ENCODE peak calls at places on chromosomes 4 and X, in seven cellular contexts. W is endothelial cell, O is mucosa of descending colon, T is tibial artery, L is colonic mucosa, B is Peyer's patch, H is nephron progenitor cell. K is an unnamed sample.

GRCh38 chrX:150731795-150732194 is 38.6 kb downstream of the MTMR1 start:
- DNase-seq in O (no peak), W (no peak), L (no peak), B (no peak), T (no peak), H (no peak), K (no peak)

GRCh38 chr4:1337376-1337831 is 9.6 kb upstream of the UVSSA start:
- DNase-seq in O (peak; percentile 68), W (no peak), L (peak; percentile 32), T (no peak), B (peak; percentile 72), H (no peak), K (no peak)

GRCh38 chr4:177728361-177729152 is 286.3 kb upstream of the AGA start:
- DNase-seq in L (peak; percentile 58), H (no peak), W (no peak), B (peak; percentile 56), T (no peak), O (peak; percentile 70), K (no peak)

GRCh38 chrX:120463241-120463640 is 5.9 kb downstream of the LAMP2 start:
- DNase-seq in W (no peak), H (no peak), O (no peak), T (no peak), B (no peak), L (no peak), K (no peak)

GRCh38 chrX:123570011-123570590 is 162.8 kb downstream of the THOC2 start:
- DNase-seq in T (no peak), B (no peak), W (no peak), O (no peak), H (no peak), L (no peak), K (no peak)

GRCh38 chr4:132396636-132397035 is 752.5 kb upstream of the PCDH10 start:
- DNase-seq in W (no peak), B (no peak), T (no peak), O (no peak), L (no peak), H (no peak), K (no peak)

GRCh38 chr4:56086073-56086521 is 137.4 kb downstream of the CEP135 start:
- DNase-seq in H (peak; percentile 47), T (no peak), O (no peak), B (no peak), W (no peak), L (no peak), K (no peak)

GRCh38 chrX:109872021-109872730 is 130.7 kb upstream of the TMEM164 start:
- DNase-seq in O (no peak), L (no peak), T (no peak), H (no peak), W (no peak), B (no peak), K (no peak)

GRCh38 chrX:77431227-77431626 is 16.0 kb upstream of the FGF16 start:
- DNase-seq in B (no peak), H (no peak), T (peak; percentile 71), L (no peak), W (no peak), O (no peak), K (no peak)

GRCh38 chr4:26288308-26288982 is 32.4 kb upstream of the RBPJ start:
- DNase-seq in H (no peak), B (no peak), L (no peak), O (no peak), T (no peak), W (no peak), K (no peak)
- TF ChIP-seq CTCF in H (no peak), B (no peak), L (no peak), O (no peak), T (no peak), W (no peak), K (no peak)

DNA sequence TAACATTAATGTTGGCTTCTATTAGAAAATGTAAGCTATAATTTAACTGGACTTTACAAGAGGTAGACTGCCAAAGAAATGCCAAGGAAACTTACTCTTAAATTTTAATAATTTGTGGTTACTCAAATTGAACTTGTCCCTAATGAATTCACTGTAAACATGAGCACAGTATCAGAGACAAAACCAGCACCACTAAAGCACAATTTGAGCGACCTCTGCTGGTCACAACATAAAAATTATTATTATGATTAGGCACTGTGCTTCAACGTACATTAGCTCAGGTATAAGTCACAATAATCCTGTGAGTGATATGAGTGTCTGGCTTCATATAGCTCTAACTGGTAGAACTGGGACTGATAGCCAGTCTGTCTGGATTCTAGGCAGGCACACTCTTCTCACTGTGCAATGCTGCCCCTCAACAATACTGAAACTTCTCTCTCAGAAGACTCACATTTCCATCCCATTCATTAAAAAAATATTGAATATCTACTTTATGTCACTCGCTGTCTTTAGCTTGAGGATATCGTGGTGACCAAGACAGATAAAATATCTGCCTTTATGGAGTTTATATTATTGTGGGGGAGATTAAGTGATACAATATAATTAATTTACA is 8.0 kb downstream of the NUDT6 start:
- DNase-seq in W (peak; percentile 16), O (no peak), L (no peak), T (no peak), H (no peak), B (no peak), K (no peak)
- TF ChIP-seq CTCF in W (peak; percentile 42), O (no peak), L (no peak), T (peak; percentile 46), H (no peak), B (peak; percentile 40), K (peak; percentile 59)

DNA sequence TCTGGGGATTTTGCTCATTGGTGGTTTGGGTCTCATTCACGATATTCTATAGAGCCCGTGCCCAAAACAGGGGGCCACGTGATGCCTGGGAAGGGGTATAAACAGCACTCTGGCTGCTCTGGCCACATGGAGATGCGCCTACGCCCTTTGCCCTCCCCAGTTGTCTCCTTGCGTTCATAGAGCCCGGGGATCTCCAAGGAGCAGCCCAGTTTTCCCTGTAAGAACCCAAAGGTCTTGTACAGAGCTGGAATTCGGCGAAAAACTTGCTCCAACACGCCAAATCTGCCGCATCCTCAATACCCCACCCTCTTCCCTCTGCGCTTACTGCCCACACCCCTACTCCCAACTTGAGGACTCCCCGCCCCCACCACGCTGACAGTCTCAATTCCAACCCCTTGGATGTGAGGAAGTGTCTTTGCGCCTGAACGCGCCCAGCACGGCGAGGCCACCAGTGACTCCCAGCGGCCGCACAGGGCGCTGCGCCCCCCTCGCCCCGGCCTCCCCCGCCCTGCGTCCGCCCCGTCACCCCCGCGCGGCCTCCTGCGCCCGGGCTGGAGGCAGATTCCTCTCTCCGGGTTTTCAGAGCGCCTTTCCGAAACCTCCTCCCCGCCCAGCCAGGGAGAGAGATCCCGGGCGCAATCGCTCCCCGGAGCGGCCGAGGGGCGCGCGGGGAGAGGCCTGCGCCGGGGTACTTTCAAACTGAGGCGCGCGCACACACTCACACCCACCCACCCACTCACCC is at the start of gene NHS:
- DNase-seq in O (peak; percentile 77), H (peak; percentile 90), T (peak; percentile 87), B (peak; percentile 73), W (peak; percentile 64), L (peak; percentile 70), K (no peak)
- TF ChIP-seq CTCF in O (peak; percentile 21), H (peak; percentile 62), T (peak; percentile 61), B (peak; percentile 17), W (peak; percentile 24), L (peak; percentile 41), K (no peak)

DNA sequence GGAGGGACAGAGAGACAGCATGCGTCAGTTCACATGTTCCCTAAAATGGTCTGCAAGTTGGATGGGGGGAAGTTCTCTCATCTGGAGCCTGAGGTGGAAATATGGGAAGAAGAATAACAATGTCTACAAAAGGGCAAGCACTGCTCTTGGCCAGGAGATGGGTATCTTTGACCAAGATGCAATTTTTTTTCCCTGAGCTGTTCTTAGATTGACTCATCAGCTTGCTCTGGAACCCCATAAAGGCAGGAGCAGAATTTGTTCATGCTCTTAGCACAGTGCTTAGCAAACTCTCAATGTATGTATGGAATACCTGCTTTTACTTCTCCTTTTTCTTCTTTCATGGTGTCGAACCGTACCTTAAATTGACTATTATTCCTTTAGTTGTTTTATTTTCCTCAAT is 90.5 kb upstream of the ZNF827 start:
- DNase-seq in L (no peak), T (no peak), O (no peak), H (no peak), W (no peak), B (no peak), K (no peak)
- TF ChIP-seq CTCF in L (no peak), T (no peak), O (no peak), H (no peak), W (no peak), B (no peak), K (no peak)

GRCh38 chr4:57676394-57676793 is 566.2 kb upstream of the IGFBP7 start:
- DNase-seq in B (no peak), H (no peak), L (no peak), W (no peak), O (no peak), T (no peak), K (no peak)
- TF ChIP-seq CTCF in B (no peak), H (no peak), L (no peak), W (no peak), O (no peak), T (no peak), K (no peak)

GRCh38 chrX:73270753-73271152 is 56.1 kb upstream of the NAP1L2 start:
- DNase-seq in T (no peak), L (no peak), B (no peak), W (no peak), H (no peak), O (no peak), K (no peak)

GRCh38 chrX:73266766-73267165 is 52.1 kb upstream of the NAP1L2 start:
- DNase-seq in B (no peak), O (no peak), L (no peak), T (no peak), W (no peak), H (no peak), K (no peak)

GRCh38 chrX:73267206-73267605 is 52.6 kb upstream of the NAP1L2 start:
- DNase-seq in B (no peak), W (no peak), T (no peak), O (no peak), H (no peak), L (no peak), K (no peak)

GRCh38 chrX:73268463-73268862 is 53.8 kb upstream of the NAP1L2 start:
- DNase-seq in L (no peak), O (no peak), T (no peak), W (no peak), H (no peak), B (no peak), K (no peak)

GRCh38 chrX:73267979-73268378 is 53.3 kb upstream of the NAP1L2 start:
- DNase-seq in H (no peak), O (no peak), L (no peak), T (no peak), B (no peak), W (no peak), K (no peak)
- TF ChIP-seq CTCF in H (no peak), O (no peak), L (no peak), T (no peak), B (no peak), W (no peak), K (no peak)

GRCh38 chr4:12595489-12595888 is 888.7 kb downstream of the RAB28 start:
- DNase-seq in H (no peak), W (no peak), B (no peak), O (no peak), T (no peak), L (no peak), K (no peak)

GRCh38 chr4:12595986-12596385 is 888.2 kb downstream of the RAB28 start:
- DNase-seq in B (no peak), T (no peak), L (no peak), O (no peak), W (no peak), H (no peak), K (no peak)
- TF ChIP-seq CTCF in B (no peak), T (no peak), L (no peak), O (no peak), W (peak; percentile 53), H (no peak), K (no peak)

GRCh38 chrX:98452456-98452855 is 1568.7 kb downstream of the RPA4 start:
- DNase-seq in T (no peak), B (no peak), H (no peak), L (no peak), O (no peak), W (no peak), K (no peak)
- TF ChIP-seq CTCF in T (no peak), B (no peak), H (no peak), L (no peak), O (no peak), W (no peak), K (no peak)

K was measured in natural killer cell.